ENCODE peak calls at places on chromosome 7, in five cellular contexts. One of them, this sample, is unnamed.

GRCh38 chr7:142516038-142516501 is 233.2 kb upstream of the PRSS1 start:
- DNase-seq in endothelial cell: peak
- DNase-seq in fibroblast of pulmonary artery: peak
- DNase-seq in fibroblast of the aortic adventitia: peak
- DNase-seq in GM13976: peak
- DNase-seq in this sample: peak

GRCh38 chr7:91436655-91437054 is 172.4 kb downstream of the FZD1 start:
- DNase-seq in endothelial cell: no peak
- DNase-seq in fibroblast of pulmonary artery: no peak
- DNase-seq in fibroblast of the aortic adventitia: no peak
- DNase-seq in GM13976: no peak
- DNase-seq in this sample: peak

GRCh38 chr7:36984710-36985308 is 260.5 kb upstream of the AOAH start:
- DNase-seq in endothelial cell: no peak
- DNase-seq in fibroblast of pulmonary artery: no peak
- DNase-seq in fibroblast of the aortic adventitia: no peak
- DNase-seq in GM13976: no peak
- DNase-seq in this sample: no peak

GRCh38 chr7:157032644-157033482 is 22.4 kb upstream of the MNX1 start:
- DNase-seq in endothelial cell: no peak
- DNase-seq in fibroblast of pulmonary artery: no peak
- DNase-seq in fibroblast of the aortic adventitia: no peak
- DNase-seq in GM13976: no peak
- DNase-seq in this sample: no peak

GRCh38 chr7:96034940-96035727 is 262.8 kb downstream of the DYNC1I1 start:
- DNase-seq in endothelial cell: no peak
- DNase-seq in fibroblast of pulmonary artery: peak
- DNase-seq in fibroblast of the aortic adventitia: peak
- DNase-seq in GM13976: no peak
- DNase-seq in this sample: no peak

GRCh38 chr7:55013851-55014250 is 5.0 kb upstream of the EGFR start:
- DNase-seq in endothelial cell: no peak
- DNase-seq in fibroblast of pulmonary artery: no peak
- DNase-seq in fibroblast of the aortic adventitia: no peak
- DNase-seq in GM13976: no peak
- DNase-seq in this sample: peak

GRCh38 chr7:55439627-55440026 is 74.5 kb downstream of the LANCL2 start:
- DNase-seq in endothelial cell: no peak
- DNase-seq in fibroblast of pulmonary artery: no peak
- DNase-seq in fibroblast of the aortic adventitia: peak
- DNase-seq in GM13976: peak
- DNase-seq in this sample: no peak

GRCh38 chr7:128274890-128275603 is 34.0 kb downstream of the LEP start:
- DNase-seq in endothelial cell: no peak
- DNase-seq in fibroblast of pulmonary artery: no peak
- DNase-seq in fibroblast of the aortic adventitia: no peak
- DNase-seq in GM13976: no peak
- DNase-seq in this sample: no peak

GRCh38 chr7:134394046-134394445 is 64.9 kb downstream of the AKR1B1 start:
- DNase-seq in endothelial cell: no peak
- DNase-seq in fibroblast of pulmonary artery: no peak
- DNase-seq in fibroblast of the aortic adventitia: no peak
- DNase-seq in GM13976: no peak
- DNase-seq in this sample: no peak

GRCh38 chr7:47327306-47327697 is 254.6 kb downstream of the TNS3 start:
- DNase-seq in endothelial cell: no peak
- DNase-seq in fibroblast of pulmonary artery: peak
- DNase-seq in fibroblast of the aortic adventitia: peak
- DNase-seq in GM13976: no peak
- DNase-seq in this sample: no peak

GRCh38 chr7:43791-44540 is 148.4 kb upstream of the FAM20C start:
- DNase-seq in endothelial cell: no peak
- DNase-seq in fibroblast of pulmonary artery: no peak
- DNase-seq in fibroblast of the aortic adventitia: no peak
- DNase-seq in GM13976: no peak
- DNase-seq in this sample: no peak

GRCh38 chr7:18224138-18224537 is 196.5 kb upstream of the PRPS1L1 start:
- DNase-seq in endothelial cell: no peak
- DNase-seq in fibroblast of pulmonary artery: no peak
- DNase-seq in fibroblast of the aortic adventitia: no peak
- DNase-seq in GM13976: no peak
- DNase-seq in this sample: no peak

GRCh38 chr7:541661-542060 is 22.0 kb upstream of the PDGFA start:
- DNase-seq in endothelial cell: no peak
- DNase-seq in fibroblast of pulmonary artery: no peak
- DNase-seq in fibroblast of the aortic adventitia: no peak
- DNase-seq in GM13976: no peak
- DNase-seq in this sample: no peak

GRCh38 chr7:44046321-44047061 is 2.0 kb downstream of the DBNL start:
- DNase-seq in endothelial cell: no peak
- DNase-seq in fibroblast of pulmonary artery: no peak
- DNase-seq in fibroblast of the aortic adventitia: no peak
- DNase-seq in GM13976: peak
- DNase-seq in this sample: no peak

GRCh38 chr7:94654764-94655561 is 970 bp downstream of the SGCE start:
- DNase-seq in endothelial cell: peak
- DNase-seq in fibroblast of pulmonary artery: peak
- DNase-seq in fibroblast of the aortic adventitia: peak
- DNase-seq in GM13976: no peak
- DNase-seq in this sample: no peak

GRCh38 chr7:137081694-137082093 is 213.2 kb downstream of the CHRM2 start:
- DNase-seq in endothelial cell: no peak
- DNase-seq in fibroblast of pulmonary artery: peak
- DNase-seq in fibroblast of the aortic adventitia: peak
- DNase-seq in GM13976: no peak
- DNase-seq in this sample: peak

GRCh38 chr7:132516042-132516840 is 60.0 kb downstream of the PLXNA4 start:
- DNase-seq in endothelial cell: no peak
- DNase-seq in fibroblast of pulmonary artery: peak
- DNase-seq in fibroblast of the aortic adventitia: peak
- DNase-seq in GM13976: no peak
- DNase-seq in this sample: peak

GRCh38 chr7:1900847-1901246 is 230.8 kb downstream of the ELFN1 start:
- DNase-seq in endothelial cell: no peak
- DNase-seq in fibroblast of pulmonary artery: no peak
- DNase-seq in fibroblast of the aortic adventitia: no peak
- DNase-seq in GM13976: no peak
- DNase-seq in this sample: no peak

GRCh38 chr7:157692156-157693011 is 355.6 kb downstream of the DNAJB6 start:
- DNase-seq in endothelial cell: no peak
- DNase-seq in fibroblast of pulmonary artery: no peak
- DNase-seq in fibroblast of the aortic adventitia: no peak
- DNase-seq in GM13976: no peak
- DNase-seq in this sample: no peak

GRCh38 chr7:16204953-16205352 is 216.4 kb downstream of the CRPPA start:
- DNase-seq in endothelial cell: no peak
- DNase-seq in fibroblast of pulmonary artery: no peak
- DNase-seq in fibroblast of the aortic adventitia: no peak
- DNase-seq in GM13976: no peak
- DNase-seq in this sample: no peak

GRCh38 chr7:73918926-73919693 is 58.2 kb downstream of the TMEM270 start:
- DNase-seq in endothelial cell: no peak
- DNase-seq in fibroblast of pulmonary artery: no peak
- DNase-seq in fibroblast of the aortic adventitia: no peak
- DNase-seq in GM13976: peak
- DNase-seq in this sample: no peak

GRCh38 chr7:70303309-70303708 is 705.0 kb downstream of the AUTS2 start:
- DNase-seq in endothelial cell: no peak
- DNase-seq in fibroblast of pulmonary artery: no peak
- DNase-seq in fibroblast of the aortic adventitia: no peak
- DNase-seq in GM13976: peak
- DNase-seq in this sample: no peak

GRCh38 chr7:5682889-5683670 is 98.4 kb downstream of the RNF216 start:
- DNase-seq in endothelial cell: no peak
- DNase-seq in fibroblast of pulmonary artery: no peak
- DNase-seq in fibroblast of the aortic adventitia: no peak
- DNase-seq in GM13976: no peak
- DNase-seq in this sample: no peak

GRCh38 chr7:150910996-150911422 is 58.7 kb downstream of the AOC1 start:
- DNase-seq in endothelial cell: no peak
- DNase-seq in fibroblast of pulmonary artery: no peak
- DNase-seq in fibroblast of the aortic adventitia: no peak
- DNase-seq in GM13976: no peak
- DNase-seq in this sample: no peak

GRCh38 chr7:117071597-117071996 is 118.3 kb downstream of the ST7 start:
- DNase-seq in endothelial cell: no peak
- DNase-seq in fibroblast of pulmonary artery: no peak
- DNase-seq in fibroblast of the aortic adventitia: no peak
- DNase-seq in GM13976: no peak
- DNase-seq in this sample: peak

GRCh38 chr7:30351274-30351673 is 66.9 kb downstream of the ZNRF2 start:
- DNase-seq in endothelial cell: no peak
- DNase-seq in fibroblast of pulmonary artery: no peak
- DNase-seq in fibroblast of the aortic adventitia: no peak
- DNase-seq in GM13976: no peak
- DNase-seq in this sample: no peak

GRCh38 chr7:140982508-140982907 is 32.2 kb downstream of the MRPS33 start:
- DNase-seq in endothelial cell: no peak
- DNase-seq in fibroblast of pulmonary artery: no peak
- DNase-seq in fibroblast of the aortic adventitia: no peak
- DNase-seq in GM13976: no peak
- DNase-seq in this sample: no peak

GRCh38 chr7:3333861-3334260 is 32.8 kb downstream of the SDK1 start:
- DNase-seq in endothelial cell: no peak
- DNase-seq in fibroblast of pulmonary artery: no peak
- DNase-seq in fibroblast of the aortic adventitia: no peak
- DNase-seq in GM13976: no peak
- DNase-seq in this sample: no peak

GRCh38 chr7:34198089-34198686 is 292.8 kb downstream of the BMPER start:
- DNase-seq in endothelial cell: no peak
- DNase-seq in fibroblast of pulmonary artery: no peak
- DNase-seq in fibroblast of the aortic adventitia: peak
- DNase-seq in GM13976: no peak
- DNase-seq in this sample: peak

GRCh38 chr7:32257632-32258031 is 187.4 kb upstream of the PDE1C start:
- DNase-seq in endothelial cell: no peak
- DNase-seq in fibroblast of pulmonary artery: no peak
- DNase-seq in fibroblast of the aortic adventitia: no peak
- DNase-seq in GM13976: no peak
- DNase-seq in this sample: no peak

GRCh38 chr7:127437772-127438330 is 45.3 kb upstream of the ZNF800 start:
- DNase-seq in endothelial cell: no peak
- DNase-seq in fibroblast of pulmonary artery: peak
- DNase-seq in fibroblast of the aortic adventitia: peak
- DNase-seq in GM13976: no peak
- DNase-seq in this sample: peak

GRCh38 chr7:117076426-117076943 is 123.2 kb downstream of the ST7 start:
- DNase-seq in endothelial cell: no peak
- DNase-seq in fibroblast of pulmonary artery: no peak
- DNase-seq in fibroblast of the aortic adventitia: no peak
- DNase-seq in GM13976: no peak
- DNase-seq in this sample: no peak

GRCh38 chr7:16915405-16915804 is 33.6 kb upstream of the AGR3 start:
- DNase-seq in endothelial cell: no peak
- DNase-seq in fibroblast of pulmonary artery: peak
- DNase-seq in fibroblast of the aortic adventitia: peak
- DNase-seq in GM13976: no peak
- DNase-seq in this sample: peak

GRCh38 chr7:6640246-6640721 is 3.2 kb downstream of the ZNF316 start:
- DNase-seq in endothelial cell: no peak
- DNase-seq in fibroblast of pulmonary artery: peak
- DNase-seq in fibroblast of the aortic adventitia: peak
- DNase-seq in GM13976: no peak
- DNase-seq in this sample: peak

GRCh38 chr7:116670409-116671036 is 1.5 kb upstream of the MET start:
- DNase-seq in endothelial cell: no peak
- DNase-seq in fibroblast of pulmonary artery: peak
- DNase-seq in fibroblast of the aortic adventitia: no peak
- DNase-seq in GM13976: no peak
- DNase-seq in this sample: peak

GRCh38 chr7:35491233-35491632 is 203.7 kb downstream of the HERPUD2 start:
- DNase-seq in endothelial cell: no peak
- DNase-seq in fibroblast of pulmonary artery: no peak
- DNase-seq in fibroblast of the aortic adventitia: no peak
- DNase-seq in GM13976: no peak
- DNase-seq in this sample: no peak
- TF ChIP-seq CTCF in endothelial cell: no peak
- TF ChIP-seq CTCF in fibroblast of pulmonary artery: no peak
- TF ChIP-seq CTCF in fibroblast of the aortic adventitia: no peak
- TF ChIP-seq CTCF in GM13976: no peak
- TF ChIP-seq CTCF in this sample: no peak

DNA sequence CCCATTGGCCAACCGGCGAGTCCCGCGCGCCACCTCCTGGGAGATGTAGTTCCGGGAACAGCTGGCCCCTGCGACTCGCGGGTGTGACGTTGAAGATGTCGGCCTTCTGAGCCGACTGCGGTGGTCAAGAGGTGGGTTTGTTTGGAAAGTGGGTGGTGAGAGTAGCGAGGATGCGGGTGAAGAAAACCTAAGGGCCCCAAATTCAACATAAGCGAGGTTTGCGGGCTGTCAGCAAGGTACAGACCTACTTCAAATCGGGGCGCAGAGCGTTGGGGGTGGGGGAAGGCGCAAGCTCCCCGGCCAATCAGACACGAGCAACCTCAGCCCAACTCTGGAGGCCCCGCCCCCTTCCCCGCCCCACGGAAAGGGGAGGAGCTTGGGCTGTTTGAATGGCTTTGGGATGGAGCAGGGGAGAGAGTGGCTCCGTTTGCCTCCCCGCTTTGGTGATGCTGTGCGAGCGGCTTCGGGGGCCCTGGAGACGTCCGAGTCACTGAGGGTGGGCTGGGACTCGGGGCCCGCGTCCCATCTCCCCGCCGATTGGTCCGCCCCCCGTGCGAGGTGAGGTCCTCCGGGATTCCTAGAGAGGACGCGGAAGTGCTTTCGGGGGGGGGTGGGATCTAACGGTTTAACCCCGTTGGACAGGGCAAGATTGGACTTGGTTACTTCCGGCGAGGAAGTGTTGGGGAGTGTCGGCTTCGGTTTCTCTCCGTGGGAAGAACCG is at the start of gene ZKSCAN5:
- DNase-seq in endothelial cell: peak
- DNase-seq in fibroblast of pulmonary artery: peak
- DNase-seq in fibroblast of the aortic adventitia: peak
- DNase-seq in GM13976: peak
- DNase-seq in this sample: peak
- TF ChIP-seq CTCF in endothelial cell: no peak
- TF ChIP-seq CTCF in fibroblast of pulmonary artery: no peak
- TF ChIP-seq CTCF in fibroblast of the aortic adventitia: no peak
- TF ChIP-seq CTCF in GM13976: no peak
- TF ChIP-seq CTCF in this sample: no peak

GRCh38 chr7:87452279-87452678 is 23.2 kb downstream of the ABCB4 start:
- DNase-seq in endothelial cell: no peak
- DNase-seq in fibroblast of pulmonary artery: no peak
- DNase-seq in fibroblast of the aortic adventitia: no peak
- DNase-seq in GM13976: no peak
- DNase-seq in this sample: peak
- TF ChIP-seq CTCF in endothelial cell: no peak
- TF ChIP-seq CTCF in fibroblast of pulmonary artery: no peak
- TF ChIP-seq CTCF in fibroblast of the aortic adventitia: no peak
- TF ChIP-seq CTCF in GM13976: no peak
- TF ChIP-seq CTCF in this sample: no peak

DNA sequence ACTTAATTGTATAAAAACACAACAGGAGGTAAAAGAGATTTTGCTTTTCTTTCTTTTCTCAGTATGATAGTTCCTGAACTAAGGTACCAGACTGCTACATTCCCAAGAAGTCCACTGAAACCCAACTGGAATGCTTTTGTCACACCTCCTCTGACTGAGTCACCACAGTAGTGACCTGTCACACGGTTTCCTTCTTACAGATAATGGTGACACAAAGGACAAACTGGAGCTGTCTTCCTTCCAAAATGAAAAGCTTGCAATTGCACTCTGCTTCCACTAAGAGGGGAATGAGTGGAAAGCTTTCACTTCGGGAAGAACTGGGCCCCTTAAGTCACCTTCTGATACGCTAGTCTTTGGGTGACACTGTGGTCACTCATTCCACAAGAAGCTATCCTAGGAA is 122.2 kb downstream of the KMT2E start:
- DNase-seq in endothelial cell: no peak
- DNase-seq in fibroblast of pulmonary artery: no peak
- DNase-seq in fibroblast of the aortic adventitia: no peak
- DNase-seq in GM13976: no peak
- DNase-seq in this sample: no peak
- TF ChIP-seq CTCF in endothelial cell: no peak
- TF ChIP-seq CTCF in fibroblast of pulmonary artery: peak
- TF ChIP-seq CTCF in fibroblast of the aortic adventitia: peak
- TF ChIP-seq CTCF in GM13976: no peak
- TF ChIP-seq CTCF in this sample: no peak

This sample was measured in bronchial epithelial cell.